ENCODE peak calls at places on chromosomes 16 and 17, in seven cellular contexts. D, J, K, R, Q, P and C are unnamed samples. For H3K4me1, the result is how much of the 10 kb centered on the place peaks cover.

GRCh38 chr17:73452056-73452455 is 140.3 kb upstream of the CDC42EP4 start:
- DNase-seq in P (no peak), J (peak), R (no peak), Q (no peak), K (no peak), D (no peak), C (no peak)

GRCh38 chr16:58031016-58031800 is 5.7 kb downstream of the MMP15 start:
- DNase-seq in D (no peak), Q (no peak), K (no peak), P (no peak), R (no peak), J (peak), C (no peak)

GRCh38 chr17:4492762-4493561 is 5.7 kb upstream of the SPNS2 start:
- DNase-seq in K (no peak), P (peak), D (peak), Q (peak), R (peak), J (no peak), C (no peak)

GRCh38 chr16:58494981-58495860 is 4.7 kb upstream of the NDRG4 start:
- DNase-seq in R (peak), Q (peak), J (no peak), P (peak), D (peak), K (peak), C (peak)

GRCh38 chr16:86642084-86642483 is 63.7 kb downstream of the FOXL1 start:
- DNase-seq in R (no peak), K (no peak), P (no peak), Q (no peak), J (no peak), D (no peak), C (no peak)

GRCh38 chr16:78184554-78185183 is 85.2 kb downstream of the WWOX start:
- DNase-seq in P (no peak), J (no peak), R (no peak), K (no peak), Q (no peak), D (no peak), C (no peak)

GRCh38 chr16:80981103-80981502 is 25.6 kb downstream of the CMC2 start:
- DNase-seq in P (no peak), J (no peak), Q (no peak), D (no peak), R (no peak), K (no peak), C (no peak)

GRCh38 chr16:14179116-14179515 is 108.0 kb downstream of the MRTFB start:
- DNase-seq in P (no peak), J (no peak), Q (no peak), K (no peak), D (no peak), R (no peak), C (no peak)

GRCh38 chr16:28096974-28097373 is 33.5 kb upstream of the GSG1L start:
- DNase-seq in K (no peak), P (no peak), Q (no peak), D (no peak), J (no peak), R (no peak), C (no peak)

GRCh38 chr17:72518810-72519597 is 398.2 kb downstream of the SOX9 start:
- DNase-seq in K (no peak), R (no peak), Q (no peak), P (no peak), J (no peak), D (peak), C (no peak)

GRCh38 chr17:80005360-80006338 is 30.0 kb downstream of the TBC1D16 start:
- DNase-seq in J (peak), P (no peak), D (peak), Q (peak), K (no peak), R (peak), C (no peak)

GRCh38 chr17:50194441-50195195 is 6.8 kb downstream of the COL1A1 start:
- DNase-seq in D (no peak), J (peak), K (no peak), R (no peak), P (no peak), Q (no peak), C (no peak)

GRCh38 chr16:15052747-15053476 is 3.0 kb downstream of the NTAN1 start:
- DNase-seq in R (no peak), P (no peak), J (no peak), Q (no peak), D (no peak), K (no peak), C (no peak)

GRCh38 chr16:74679983-74680382 is 13.3 kb upstream of the RFWD3 start:
- DNase-seq in D (no peak), J (no peak), R (no peak), P (no peak), Q (no peak), K (no peak), C (no peak)

GRCh38 chr16:67667434-67667816 is 811 bp downstream of the C16orf86 start:
- DNase-seq in D (no peak), J (no peak), R (no peak), P (no peak), Q (peak), K (no peak), C (no peak)

GRCh38 chr16:67667817-67668494 is 1.3 kb downstream of the C16orf86 start:
- DNase-seq in D (peak), R (peak), J (peak), K (peak), Q (peak), P (peak), C (peak)

GRCh38 chr16:67666032-67666537 is 465 bp downstream of the ENKD1 start:
- DNase-seq in K (no peak), R (peak), Q (peak), J (no peak), P (peak), D (no peak), C (peak)

GRCh38 chr16:67665598-67665997 is 952 bp downstream of the ENKD1 start:
- DNase-seq in Q (no peak), K (no peak), P (no peak), J (no peak), R (no peak), D (no peak), C (no peak)

DNA sequence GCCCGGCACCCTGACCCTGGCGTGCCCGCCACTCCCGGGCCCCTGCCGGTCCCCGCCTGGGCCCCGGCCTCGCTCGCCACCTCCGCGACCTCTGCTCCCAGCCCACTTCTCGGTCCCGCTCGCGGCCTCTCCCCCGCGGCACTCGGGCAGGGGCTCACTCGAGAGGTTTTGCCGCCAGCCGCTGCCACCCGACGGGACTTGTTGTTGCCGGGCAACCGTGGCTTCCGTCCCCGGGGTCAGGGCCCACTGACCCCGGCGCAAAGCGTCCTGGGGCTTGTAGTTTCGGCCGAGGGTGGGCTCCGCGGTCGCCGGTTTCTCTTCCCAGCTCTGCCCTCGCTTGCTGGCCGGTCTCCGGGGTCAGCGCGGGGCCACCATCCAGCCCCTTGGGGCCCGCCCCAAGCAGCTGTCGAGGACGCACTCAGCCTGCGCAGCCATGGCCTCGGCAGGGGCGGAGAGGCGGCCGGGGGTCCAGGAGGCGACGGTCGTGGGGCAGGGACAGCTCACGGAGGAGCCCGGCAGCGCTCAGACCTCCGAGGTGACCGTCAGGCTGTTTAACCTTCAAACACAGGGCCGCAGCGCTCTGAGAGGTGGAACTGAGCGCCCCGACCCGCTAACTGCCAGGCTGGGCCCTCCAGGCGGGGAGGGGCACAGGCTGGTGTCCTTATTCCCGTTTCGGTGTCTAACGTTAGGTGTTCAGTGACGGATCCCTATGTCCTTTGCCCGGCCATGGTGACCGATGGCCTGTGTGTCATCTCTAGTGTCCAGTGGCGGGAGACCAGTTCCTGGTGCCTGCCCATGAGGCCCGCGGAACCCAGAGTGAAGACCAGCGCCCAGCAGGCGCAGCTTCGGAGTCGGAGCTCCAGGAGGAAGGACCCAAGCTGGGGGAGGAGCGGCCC is at the start of the genes C16orf86 and ENKD1:
- DNase-seq in Q (peak), P (peak), D (peak), R (peak), J (peak), K (no peak), C (peak)
- H3K27ac ChIP-seq in Q (peak), P (peak), D (peak), R (no peak), J (peak), K (peak), C (peak)

GRCh38 chr17:18318771-18319450 is 3.8 kb downstream of the SMCR8 start:
- DNase-seq in J (no peak), D (no peak), K (no peak), Q (peak), R (no peak), P (no peak), C (no peak)

GRCh38 chr17:18319604-18320256 is 4.6 kb downstream of the SMCR8 start:
- DNase-seq in P (peak), Q (peak), J (no peak), R (peak), K (no peak), D (no peak), C (no peak)

GRCh38 chr17:18315498-18316360 is 636 bp downstream of the SMCR8 start:
- DNase-seq in R (no peak), Q (no peak), J (no peak), D (no peak), P (peak), K (no peak), C (no peak)

GRCh38 chr17:18320301-18320700 is 5.2 kb downstream of the SMCR8 start:
- DNase-seq in K (no peak), P (no peak), R (no peak), D (no peak), J (no peak), Q (no peak), C (no peak)

GRCh38 chr17:18318122-18318521 is 3.0 kb downstream of the SMCR8 start:
- DNase-seq in Q (no peak), R (no peak), J (no peak), P (no peak), D (no peak), K (no peak), C (no peak)
- H3K4me3 ChIP-seq in Q (peak), R (no peak), J (no peak), P (no peak), D (no peak), K (no peak), C (no peak)

GRCh38 chr17:29620271-29620670 is 2.4 kb downstream of the CORO6 start:
- DNase-seq in K (no peak), Q (peak), P (no peak), D (no peak), R (peak), J (no peak), C (no peak)

GRCh38 chr17:29619251-29619650 is 3.5 kb downstream of the CORO6 start:
- DNase-seq in J (no peak), K (no peak), Q (peak), D (no peak), R (peak), P (no peak), C (no peak)

GRCh38 chr17:29617481-29618271 is 5.0 kb downstream of the CORO6 start:
- DNase-seq in P (peak), R (peak), D (peak), J (peak), K (peak), Q (peak), C (peak)

GRCh38 chr17:29617125-29617480 is 5.6 kb downstream of the CORO6 start:
- DNase-seq in K (peak), R (peak), J (peak), P (peak), Q (peak), D (peak), C (peak)

GRCh38 chr17:29618272-29619065 is 4.2 kb downstream of the CORO6 start:
- DNase-seq in Q (no peak), R (peak), P (no peak), J (no peak), D (no peak), K (no peak), C (no peak)
- H3K4me1 ChIP-seq in Q (under half), R (under half), P (under half), J (under half), D (under half), K (under half), C (half or more)

GRCh38 chr16:51180719-51181494 is 29.8 kb upstream of the SALL1 start:
- DNase-seq in D (no peak), K (no peak), J (no peak), P (no peak), Q (no peak), R (no peak), C (no peak)
- H3K27ac ChIP-seq in D (no peak), K (no peak), J (no peak), P (no peak), Q (no peak), R (peak), C (no peak)

GRCh38 chr16:75580-76501 is 2.2 kb upstream of the MPG start:
- DNase-seq in P (peak), J (no peak), K (peak), Q (peak), R (peak), D (peak), C (peak)

GRCh38 chr16:77807-78443 is at the start of gene MPG:
- DNase-seq in D (peak), J (peak), P (peak), Q (peak), R (peak), K (no peak), C (peak)

GRCh38 chr16:78444-79145 is 570 bp downstream of the MPG start:
- DNase-seq in R (no peak), D (peak), P (peak), K (no peak), Q (no peak), J (no peak), C (no peak)

GRCh38 chr16:77273-77806 is 685 bp upstream of the MPG start:
- DNase-seq in K (no peak), D (peak), P (peak), R (peak), J (no peak), Q (peak), C (peak)

GRCh38 chr16:76535-77272 is 1.3 kb upstream of the MPG start:
- DNase-seq in J (no peak), R (no peak), P (peak), Q (peak), D (peak), K (peak), C (peak)
- H3K4me3 ChIP-seq in J (no peak), R (peak), P (peak), Q (peak), D (peak), K (peak), C (peak)

GRCh38 chr17:66906321-66907278 is 57.9 kb upstream of the CACNG4 start:
- DNase-seq in P (peak), R (peak), J (peak), D (peak), Q (peak), K (peak), C (peak)
- H3K4me1 ChIP-seq in P (under half), R (under half), J (under half), D (under half), Q (under half), K (under half), C (under half)

GRCh38 chr17:57422574-57423164 is 166.3 kb downstream of the MSI2 start:
- DNase-seq in J (no peak), P (no peak), R (no peak), Q (no peak), D (no peak), K (peak), C (peak)
- H3K27ac ChIP-seq in J (no peak), P (no peak), R (no peak), Q (no peak), D (no peak), K (no peak), C (peak)

GRCh38 chr17:43759836-43760235 is 1.2 kb upstream of the SOST start:
- DNase-seq in R (no peak), J (no peak), P (no peak), K (no peak), Q (no peak), D (no peak), C (no peak)

GRCh38 chr17:43758497-43759174 is at the start of gene SOST:
- DNase-seq in D (no peak), K (no peak), J (no peak), R (no peak), P (no peak), Q (no peak), C (no peak)

GRCh38 chr17:43758086-43758485 is 505 bp downstream of the SOST start:
- DNase-seq in J (no peak), P (no peak), Q (no peak), D (no peak), K (no peak), R (no peak), C (no peak)

GRCh38 chr17:43757171-43757660 is 1.4 kb downstream of the SOST start:
- DNase-seq in J (no peak), D (no peak), P (no peak), Q (no peak), R (no peak), K (no peak), C (no peak)

DNA sequence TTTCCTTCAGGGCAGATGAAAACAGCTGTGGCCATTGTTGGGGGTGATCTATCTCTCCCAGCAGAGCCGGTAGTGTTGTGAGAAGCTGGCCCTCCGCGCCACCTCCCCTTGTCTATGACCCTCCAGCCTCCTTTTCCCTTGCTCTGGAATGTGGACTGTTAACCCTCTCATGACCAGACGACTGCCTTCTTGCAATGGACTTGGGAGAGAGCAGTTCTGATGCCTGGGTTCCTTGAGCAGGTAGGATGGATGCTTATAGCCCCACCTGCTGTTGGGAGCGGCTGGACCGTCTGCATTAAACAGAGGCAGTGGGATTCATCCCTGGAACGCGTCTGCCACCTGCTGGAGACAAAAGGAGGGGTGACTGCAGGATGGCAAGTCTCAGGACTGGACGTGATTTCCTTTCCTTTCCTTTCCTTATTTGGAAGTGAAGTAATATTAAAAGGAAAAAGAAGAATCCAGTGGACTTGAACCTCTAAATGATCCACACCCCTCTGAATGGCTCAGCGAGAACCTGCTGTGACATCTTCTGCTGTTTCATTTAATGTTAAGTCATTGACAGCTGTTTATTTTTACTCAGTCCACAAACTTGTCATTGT is 1.8 kb upstream of the SOST start:
- DNase-seq in Q (peak), D (peak), P (peak), J (peak), K (peak), R (peak), C (peak)
- H3K4me3 ChIP-seq in Q (no peak), D (no peak), P (no peak), J (no peak), K (no peak), R (peak), C (no peak)